ENCODE peak calls at places on chromosomes 12 and 14, in four cellular contexts. T is activated CD8-positive, alpha-beta memory T cell treated with anti-CD3 and anti-CD28 coated beads, Interleukin-2, amount 10 ng/mL, durations not matched to agents 7 days and 5 days; W is stimulated activated naive CD8-positive, alpha-beta T cell treated with anti-CD3 and anti-CD28 coated beads, Interleukin-15, amount 100 ng/mL, for 72 hours; R is activated CD8-positive, alpha-beta T cell treated with anti-CD3 and anti-CD28 coated beads, Interleukin-2, amount 10 ng/mL, durations not matched to agents 7 days and 5 days. U is an unnamed sample.

GRCh38 chr14:100146548-100147091 is 12.8 kb downstream of the DEGS2 start:
- ATAC-seq in T (peak; percentile 7), W (peak; percentile 23), R (peak; percentile 8), U (peak; percentile 15)

GRCh38 chr14:64692597-64693350 is 11.4 kb upstream of the PLEKHG3 start:
- ATAC-seq in T (no peak), W (no peak), R (no peak), U (no peak)

GRCh38 chr12:54060975-54061778 is 7.5 kb downstream of the HOXC4 start:
- ATAC-seq in T (no peak), W (no peak), R (no peak), U (no peak)

GRCh38 chr12:20212036-20212435 is 156.3 kb upstream of the PDE3A start:
- ATAC-seq in T (no peak), W (no peak), R (no peak), U (no peak)

GRCh38 chr12:89969098-89969497 is 260.5 kb upstream of the ATP2B1 start:
- ATAC-seq in T (no peak), W (no peak), R (no peak), U (no peak)

GRCh38 chr14:66483322-66483721 is 2.8 kb upstream of the CCDC196 start:
- ATAC-seq in T (no peak), W (no peak), R (no peak), U (no peak)

GRCh38 chr12:105921872-105922669 is 216.7 kb downstream of the NUAK1 start:
- ATAC-seq in T (no peak), W (no peak), R (no peak), U (no peak)

GRCh38 chr14:81485372-81485771 is 48.3 kb downstream of the SEL1L start:
- ATAC-seq in T (peak; percentile 87), W (peak; percentile 75), R (peak; percentile 49), U (peak; percentile 78)

GRCh38 chr14:78086342-78086741 is 83.8 kb upstream of the NRXN3 start:
- ATAC-seq in T (no peak), W (no peak), R (no peak), U (no peak)

GRCh38 chr12:111488798-111489197 is 83.1 kb downstream of the SH2B3 start:
- ATAC-seq in T (no peak), W (no peak), R (no peak), U (no peak)

GRCh38 chr12:49375406-49375805 is 8.1 kb downstream of the SPATS2 start:
- ATAC-seq in T (peak; percentile 81), W (peak; percentile 50), R (no peak), U (peak; percentile 71)

U was measured in activated T-helper 17 cell treated with anti-CD3 and anti-CD28 coated beads, Interleukin-2, amount 50 U/mL, for 72 hours.